ENCODE peak calls at places on chromosomes 7 and 10, in nine cellular contexts. A, F, I, E, S, H, W, Q and K are unnamed samples.

GRCh38 chr7:55557666-55558188 is 14.6 kb downstream of the VOPP1 start:
- DNase-seq in A (no peak), F (no peak), I (no peak), E (no peak), S (peak), H (peak), W (no peak), Q (no peak), K (no peak)

GRCh38 chr7:13990319-13990983 is 985 bp upstream of the ETV1 start:
- DNase-seq in A (peak), F (peak), I (no peak), E (peak), S (peak), H (no peak), W (peak), Q (peak), K (peak)

GRCh38 chr7:142956951-142957623 is 5.1 kb downstream of the KEL start:
- DNase-seq in A (peak), F (no peak), I (no peak), E (no peak), S (no peak), H (no peak), W (no peak), Q (no peak), K (no peak)

GRCh38 chr7:141161959-141162547 is 88.2 kb downstream of the TMEM178B start:
- DNase-seq in A (no peak), F (peak), I (no peak), E (no peak), S (no peak), H (no peak), W (no peak), Q (no peak), K (no peak)

GRCh38 chr7:140454657-140455015 is 24.7 kb downstream of the MKRN1 start:
- DNase-seq in A (no peak), F (no peak), I (no peak), E (no peak), S (no peak), H (no peak), W (no peak), Q (no peak), K (no peak)

GRCh38 chr10:133087679-133088523 is at the start of gene ADGRA1:
- DNase-seq in A (no peak), F (no peak), I (no peak), E (no peak), S (no peak), H (no peak), W (no peak), Q (no peak), K (no peak)

GRCh38 chr7:7693881-7694280 is 24.5 kb downstream of the RPA3 start:
- DNase-seq in A (peak), F (no peak), I (no peak), E (no peak), S (no peak), H (no peak), W (no peak), Q (no peak), K (peak)

GRCh38 chr10:48511066-48511854 is 93.6 kb downstream of the ARHGAP22 start:
- DNase-seq in A (no peak), F (no peak), I (no peak), E (no peak), S (peak), H (no peak), W (no peak), Q (no peak), K (no peak)

GRCh38 chr7:7816816-7817536 is 98.6 kb upstream of the RPA3 start:
- DNase-seq in A (no peak), F (no peak), I (no peak), E (no peak), S (no peak), H (no peak), W (no peak), Q (no peak), K (no peak)

GRCh38 chr7:105734233-105734632 is 142.2 kb downstream of the ATXN7L1 start:
- DNase-seq in A (no peak), F (no peak), I (no peak), E (no peak), S (no peak), H (no peak), W (no peak), Q (no peak), K (no peak)

GRCh38 chr10:120511165-120511564 is 54.1 kb downstream of the PLPP4 start:
- DNase-seq in A (no peak), F (no peak), I (no peak), E (no peak), S (no peak), H (no peak), W (no peak), Q (no peak), K (no peak)

GRCh38 chr10:119119400-119119799 is 15.5 kb downstream of the DENND10 start:
- DNase-seq in A (no peak), F (no peak), I (no peak), E (no peak), S (no peak), H (no peak), W (no peak), Q (no peak), K (no peak)

GRCh38 chr7:57308631-57309408 is 141.2 kb upstream of the ZNF716 start:
- DNase-seq in A (no peak), F (no peak), I (no peak), E (no peak), S (no peak), H (no peak), W (no peak), Q (peak), K (no peak)

GRCh38 chr7:22435105-22435504 is 64.9 kb downstream of the STEAP1B start:
- DNase-seq in A (no peak), F (no peak), I (no peak), E (no peak), S (no peak), H (peak), W (no peak), Q (no peak), K (no peak)

GRCh38 chr7:135845415-135846075 is 96.9 kb upstream of the FAM180A start:
- DNase-seq in A (no peak), F (no peak), I (no peak), E (no peak), S (no peak), H (no peak), W (no peak), Q (no peak), K (no peak)

GRCh38 chr7:114182837-114183236 is 231.8 kb upstream of the FOXP2 start:
- DNase-seq in A (no peak), F (no peak), I (no peak), E (no peak), S (no peak), H (no peak), W (no peak), Q (no peak), K (no peak)

GRCh38 chr7:87541648-87542047 is 59.0 kb downstream of the ABCB1 start:
- DNase-seq in A (no peak), F (no peak), I (no peak), E (no peak), S (no peak), H (no peak), W (no peak), Q (no peak), K (no peak)

GRCh38 chr10:66180651-66181318 is 745.1 kb upstream of the LRRTM3 start:
- DNase-seq in A (peak), F (no peak), I (no peak), E (no peak), S (no peak), H (peak), W (peak), Q (no peak), K (peak)

GRCh38 chr10:47040681-47041080 is 129.5 kb downstream of the PTPN20 start:
- DNase-seq in A (no peak), F (no peak), I (no peak), E (no peak), S (peak), H (no peak), W (no peak), Q (peak), K (no peak)

GRCh38 chr7:82521906-82522445 is 78.4 kb upstream of the CACNA2D1 start:
- DNase-seq in A (no peak), F (no peak), I (no peak), E (no peak), S (no peak), H (no peak), W (no peak), Q (no peak), K (no peak)

GRCh38 chr7:157402911-157403534 is 66.2 kb downstream of the DNAJB6 start:
- DNase-seq in A (no peak), F (no peak), I (no peak), E (no peak), S (no peak), H (no peak), W (no peak), Q (no peak), K (no peak)

GRCh38 chr10:31697271-31698168 is 231.1 kb downstream of the ARHGAP12 start:
- DNase-seq in A (no peak), F (peak), I (peak), E (peak), S (peak), H (no peak), W (peak), Q (peak), K (peak)

GRCh38 chr10:29239569-29240472 is 49.0 kb upstream of the LYZL1 start:
- DNase-seq in A (peak), F (no peak), I (no peak), E (no peak), S (no peak), H (no peak), W (no peak), Q (peak), K (peak)

GRCh38 chr10:124568339-124568738 is 106.7 kb downstream of the LHPP start:
- DNase-seq in A (no peak), F (no peak), I (no peak), E (no peak), S (no peak), H (no peak), W (no peak), Q (no peak), K (no peak)

GRCh38 chr7:108376206-108376605 is 80.0 kb downstream of the NRCAM start:
- DNase-seq in A (no peak), F (no peak), I (no peak), E (no peak), S (no peak), H (no peak), W (no peak), Q (no peak), K (no peak)

GRCh38 chr10:69101451-69102095 is 13.7 kb downstream of the SRGN start:
- DNase-seq in A (no peak), F (no peak), I (no peak), E (no peak), S (no peak), H (no peak), W (no peak), Q (no peak), K (no peak)

GRCh38 chr10:88831709-88832108 is 19.9 kb downstream of the ANKRD22 start:
- DNase-seq in A (no peak), F (no peak), I (no peak), E (no peak), S (no peak), H (no peak), W (no peak), Q (no peak), K (no peak)

GRCh38 chr10:30447125-30447799 is 13.3 kb downstream of the MAP3K8 start:
- DNase-seq in A (no peak), F (no peak), I (no peak), E (no peak), S (no peak), H (no peak), W (no peak), Q (no peak), K (no peak)

GRCh38 chr7:47474937-47475879 is 106.7 kb downstream of the TNS3 start:
- DNase-seq in A (peak), F (peak), I (peak), E (peak), S (peak), H (peak), W (peak), Q (peak), K (peak)

GRCh38 chr10:32376027-32376426 is 29.1 kb upstream of the EPC1 start:
- DNase-seq in A (no peak), F (no peak), I (no peak), E (no peak), S (no peak), H (no peak), W (no peak), Q (no peak), K (no peak)

GRCh38 chr10:95896066-95896850 is 11.5 kb upstream of the CC2D2B start:
- DNase-seq in A (no peak), F (no peak), I (no peak), E (no peak), S (no peak), H (no peak), W (no peak), Q (no peak), K (no peak)

GRCh38 chr10:97463363-97464132 is 17.6 kb downstream of the ZDHHC16 start:
- DNase-seq in A (peak), F (peak), I (no peak), E (peak), S (peak), H (peak), W (peak), Q (no peak), K (peak)

GRCh38 chr10:58438340-58438739 is 53.1 kb downstream of the TFAM start:
- DNase-seq in A (no peak), F (no peak), I (no peak), E (no peak), S (no peak), H (no peak), W (no peak), Q (no peak), K (no peak)

GRCh38 chr10:988667-989545 is 672 bp downstream of the GTPBP4 start:
- DNase-seq in A (peak), F (no peak), I (no peak), E (no peak), S (peak), H (no peak), W (no peak), Q (no peak), K (no peak)

GRCh38 chr7:135706858-135707569 is 21.0 kb downstream of the SLC13A4 start:
- DNase-seq in A (no peak), F (no peak), I (no peak), E (no peak), S (no peak), H (no peak), W (no peak), Q (no peak), K (no peak)

GRCh38 chr10:132972149-132972985 is 30.0 kb upstream of the CFAP46 start:
- DNase-seq in A (no peak), F (no peak), I (no peak), E (no peak), S (no peak), H (no peak), W (no peak), Q (peak), K (no peak)

GRCh38 chr10:102597131-102597891 is 47.0 kb upstream of the TRIM8 start:
- DNase-seq in A (no peak), F (peak), I (no peak), E (no peak), S (no peak), H (no peak), W (no peak), Q (peak), K (no peak)
- TF ChIP-seq POLR2A in A (no peak), F (no peak), I (no peak), E (no peak), S (no peak), H (no peak), W (no peak), Q (peak), K (no peak)

DNA sequence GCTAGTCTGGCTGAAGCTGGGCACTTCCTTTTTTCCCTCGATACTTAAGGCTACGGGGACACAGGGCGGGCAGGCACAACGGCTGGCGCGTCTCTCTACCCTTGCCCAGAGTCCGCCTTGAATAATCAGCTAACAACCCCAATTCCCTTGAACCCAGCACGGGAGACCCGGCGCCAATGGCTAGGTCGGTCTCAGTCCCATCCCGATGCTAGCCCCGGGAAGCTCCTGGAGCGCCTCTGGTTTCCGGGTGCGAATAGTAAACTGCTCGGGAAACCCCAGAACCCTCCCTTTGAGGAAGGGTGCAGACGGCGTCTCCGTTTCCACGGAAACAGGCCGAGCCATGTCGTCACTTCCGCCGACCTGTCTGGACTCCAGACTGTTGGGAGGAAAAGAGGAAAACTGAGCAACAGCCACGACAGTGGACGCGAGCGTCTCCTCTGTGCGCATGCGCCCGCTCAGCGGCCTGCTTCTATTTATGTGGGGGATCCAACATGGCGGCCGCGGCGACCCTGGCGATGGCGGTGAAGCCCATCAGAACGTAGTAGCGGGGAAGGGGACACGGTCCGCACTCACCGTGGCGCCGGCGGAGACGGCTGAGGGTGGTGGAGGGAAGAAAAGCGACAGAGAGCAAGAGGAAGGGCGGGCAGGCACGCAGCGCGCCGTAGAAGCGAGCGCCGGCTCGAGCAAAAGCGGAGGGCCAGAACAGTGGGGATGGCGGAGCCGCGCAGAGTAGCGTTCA is at the start of gene UBN2:
- DNase-seq in A (peak), F (peak), I (peak), E (peak), S (peak), H (peak), W (peak), Q (peak), K (peak)
- TF ChIP-seq POLR2A in A (peak), F (no peak), I (peak), E (no peak), S (peak), H (peak), W (peak), Q (peak), K (peak)

GRCh38 chr7:138166681-138167080 is 90.4 kb downstream of the AKR1D1 start:
- DNase-seq in A (no peak), F (no peak), I (no peak), E (no peak), S (no peak), H (no peak), W (no peak), Q (no peak), K (no peak)

GRCh38 chr7:138167869-138168296 is 91.6 kb downstream of the AKR1D1 start:
- DNase-seq in A (no peak), F (no peak), I (no peak), E (no peak), S (no peak), H (no peak), W (no peak), Q (no peak), K (no peak)

GRCh38 chr7:138169441-138169851 is 93.2 kb downstream of the AKR1D1 start:
- DNase-seq in A (no peak), F (no peak), I (no peak), E (no peak), S (no peak), H (no peak), W (no peak), Q (no peak), K (no peak)

GRCh38 chr7:138164804-138165203 is 88.5 kb downstream of the AKR1D1 start:
- DNase-seq in A (no peak), F (no peak), I (no peak), E (no peak), S (no peak), H (no peak), W (no peak), Q (no peak), K (no peak)

DNA sequence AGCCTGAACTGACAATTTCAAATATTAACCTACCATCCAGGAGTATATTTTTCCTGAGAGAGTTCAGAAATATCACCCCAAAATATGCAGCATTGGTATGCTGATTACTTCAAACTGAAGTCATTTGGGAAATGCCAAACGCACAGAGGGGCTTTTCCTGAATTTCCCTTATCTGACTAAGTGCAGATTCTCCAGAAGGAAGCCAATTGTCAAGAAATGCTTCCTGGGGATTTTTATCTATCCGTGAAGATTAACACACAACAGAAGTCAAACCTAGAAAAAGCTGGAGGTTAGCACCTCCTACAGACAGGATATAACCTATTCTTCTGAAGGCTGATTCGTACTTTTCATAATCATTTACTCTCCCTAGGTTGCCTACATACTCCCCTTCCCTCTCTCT is 91.0 kb downstream of the AKR1D1 start:
- DNase-seq in A (no peak), F (no peak), I (no peak), E (no peak), S (no peak), H (no peak), W (no peak), Q (no peak), K (no peak)
- TF ChIP-seq POLR2A in A (no peak), F (no peak), I (no peak), E (no peak), S (no peak), H (no peak), W (no peak), Q (no peak), K (no peak)

GRCh38 chr10:100046088-100046487 is 35.6 kb downstream of the CPN1 start:
- DNase-seq in A (peak), F (peak), I (peak), E (peak), S (peak), H (peak), W (peak), Q (peak), K (peak)
- TF ChIP-seq POLR2A in A (no peak), F (no peak), I (no peak), E (no peak), S (no peak), H (no peak), W (no peak), Q (no peak), K (no peak)